ENCODE peak calls at places on chromosome 15, in four cellular contexts. One of them, this sample, is unnamed.

GRCh38 chr15:86384191-86384590 is 304.5 kb downstream of the AGBL1 start:
- DNase-seq in GM13976: no peak
- DNase-seq in dorsolateral prefrontal cortex: no peak
- DNase-seq in AG09309: no peak
- DNase-seq in this sample: no peak

GRCh38 chr15:95990833-95991232 is 339.7 kb upstream of the NR2F2 start:
- DNase-seq in AG09309: no peak
- DNase-seq in GM13976: no peak
- DNase-seq in dorsolateral prefrontal cortex: no peak
- DNase-seq in this sample: no peak

GRCh38 chr15:55389276-55389631 is 18.9 kb downstream of the CCPG1 start:
- DNase-seq in GM13976: no peak
- DNase-seq in dorsolateral prefrontal cortex: no peak
- DNase-seq in AG09309: no peak
- DNase-seq in this sample: no peak

GRCh38 chr15:65416845-65417416 is 5.8 kb downstream of the IGDCC4 start:
- DNase-seq in dorsolateral prefrontal cortex: no peak
- DNase-seq in AG09309: no peak
- DNase-seq in GM13976: no peak
- DNase-seq in this sample: no peak

GRCh38 chr15:49423021-49423420 is at the start of gene FGF7:
- DNase-seq in AG09309: peak
- DNase-seq in dorsolateral prefrontal cortex: no peak
- DNase-seq in GM13976: no peak
- DNase-seq in this sample: peak

GRCh38 chr15:34837246-34838016 is 42.1 kb upstream of the ACTC1 start:
- DNase-seq in AG09309: peak
- DNase-seq in GM13976: no peak
- DNase-seq in dorsolateral prefrontal cortex: no peak
- DNase-seq in this sample: peak

GRCh38 chr15:59185725-59186124 is 20.9 kb upstream of the LDHAL6B start:
- DNase-seq in dorsolateral prefrontal cortex: no peak
- DNase-seq in GM13976: no peak
- DNase-seq in AG09309: no peak
- DNase-seq in this sample: no peak

GRCh38 chr15:78429477-78429876 is 8.5 kb upstream of the IREB2 start:
- DNase-seq in dorsolateral prefrontal cortex: no peak
- DNase-seq in AG09309: no peak
- DNase-seq in GM13976: no peak
- DNase-seq in this sample: no peak

GRCh38 chr15:81023483-81024264 is 23.0 kb downstream of the TLNRD1 start:
- DNase-seq in dorsolateral prefrontal cortex: peak
- DNase-seq in GM13976: peak
- DNase-seq in AG09309: peak
- DNase-seq in this sample: peak

DNA sequence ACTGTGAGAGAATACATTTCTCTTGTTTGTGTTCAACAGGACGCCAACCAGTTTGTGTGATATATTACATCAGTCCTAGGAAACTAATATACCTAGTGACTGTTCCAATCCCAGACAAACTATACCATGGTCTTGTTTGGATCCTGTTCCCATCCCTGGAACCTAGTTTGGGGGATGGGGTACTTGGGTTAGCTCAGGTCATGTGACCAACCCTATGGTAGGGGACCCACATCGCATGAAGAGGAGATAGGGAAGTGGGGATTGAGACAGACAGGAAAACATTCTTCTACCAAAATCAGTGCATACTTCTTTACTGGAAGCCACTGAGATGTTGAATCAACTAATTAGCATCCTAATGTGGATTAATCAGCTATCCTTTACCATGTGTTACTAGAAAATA is 146.1 kb downstream of the THSD4 start:
- DNase-seq in AG09309: no peak
- DNase-seq in GM13976: no peak
- DNase-seq in dorsolateral prefrontal cortex: no peak
- DNase-seq in this sample: no peak
- TF ChIP-seq CTCF in AG09309: no peak
- TF ChIP-seq CTCF in GM13976: no peak
- TF ChIP-seq CTCF in dorsolateral prefrontal cortex: no peak
- TF ChIP-seq CTCF in this sample: no peak

GRCh38 chr15:36210426-36210825 is 369.0 kb upstream of the CDIN1 start:
- DNase-seq in GM13976: no peak
- DNase-seq in AG09309: no peak
- DNase-seq in dorsolateral prefrontal cortex: no peak
- DNase-seq in this sample: no peak

GRCh38 chr15:36208868-36209582 is 370.4 kb upstream of the CDIN1 start:
- DNase-seq in AG09309: no peak
- DNase-seq in dorsolateral prefrontal cortex: no peak
- DNase-seq in GM13976: no peak
- DNase-seq in this sample: no peak
- TF ChIP-seq CTCF in AG09309: peak
- TF ChIP-seq CTCF in dorsolateral prefrontal cortex: peak
- TF ChIP-seq CTCF in GM13976: no peak
- TF ChIP-seq CTCF in this sample: peak

DNA sequence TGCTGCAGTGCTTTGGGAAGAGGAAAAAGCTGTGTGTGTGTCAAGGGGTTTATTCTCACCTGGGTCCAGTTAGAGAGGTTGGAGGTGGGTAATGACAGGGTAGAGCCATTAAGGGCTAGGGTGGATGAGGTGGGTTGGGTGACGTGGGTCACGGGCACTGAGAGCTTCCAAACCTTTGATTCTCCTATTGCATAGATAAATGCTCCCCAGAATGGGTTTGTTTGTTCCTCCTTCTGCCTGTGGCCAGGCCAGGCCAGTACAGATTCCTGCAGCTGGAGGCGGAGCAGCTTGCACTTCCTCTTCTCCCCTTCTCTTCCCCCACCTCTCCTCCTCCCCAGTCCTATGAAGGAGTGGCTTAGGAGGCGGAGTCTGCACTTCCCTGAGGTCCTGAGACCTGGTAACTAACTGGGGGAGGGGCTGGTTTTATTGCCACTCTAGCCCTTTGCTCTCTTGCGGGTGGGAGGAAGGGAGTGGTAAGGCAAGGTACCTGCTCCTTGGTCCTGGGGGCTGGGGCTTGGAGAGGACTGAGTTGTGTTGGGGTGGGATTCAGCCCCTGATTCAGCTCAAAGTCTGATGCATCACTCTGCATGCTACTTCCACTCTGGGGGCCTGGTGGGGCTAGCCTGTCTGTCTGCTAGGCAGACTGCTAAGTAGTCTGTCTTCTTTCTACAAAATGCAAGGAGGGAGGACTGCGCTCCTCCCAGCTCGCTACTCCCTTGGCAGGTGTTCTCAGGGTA is 3.5 kb downstream of the SPINT1 start:
- DNase-seq in dorsolateral prefrontal cortex: no peak
- DNase-seq in GM13976: peak
- DNase-seq in AG09309: no peak
- DNase-seq in this sample: no peak
- TF ChIP-seq CTCF in dorsolateral prefrontal cortex: no peak
- TF ChIP-seq CTCF in GM13976: no peak
- TF ChIP-seq CTCF in AG09309: no peak
- TF ChIP-seq CTCF in this sample: no peak

DNA sequence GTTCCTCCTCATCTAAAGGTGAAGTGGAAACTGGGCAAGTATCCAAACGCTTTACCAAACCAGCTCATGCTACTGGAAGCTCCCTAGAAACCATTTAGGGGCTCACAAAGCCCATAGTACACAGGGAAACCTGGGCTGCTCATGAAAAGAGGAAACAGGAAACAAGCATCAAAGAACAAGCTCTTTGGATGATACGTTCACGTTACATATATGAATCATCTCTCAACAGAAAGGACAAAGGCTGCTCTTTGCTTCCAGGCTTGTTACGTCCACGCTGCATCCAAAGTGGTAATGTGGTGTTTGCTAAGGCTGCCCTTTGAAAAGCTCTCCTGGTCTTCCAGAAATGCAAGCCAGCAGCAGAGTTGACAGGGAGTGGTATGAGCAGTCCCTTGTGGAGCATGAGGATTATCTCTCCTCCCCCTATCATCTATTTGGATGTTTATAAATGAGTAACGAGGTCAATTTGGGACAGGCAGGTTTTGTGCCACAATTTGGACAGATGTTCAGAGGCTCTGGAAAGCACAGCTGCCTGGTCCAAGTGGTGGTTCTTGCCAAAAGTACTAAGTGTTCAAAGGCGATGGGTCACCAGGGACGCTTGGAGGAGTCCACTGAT is 98.0 kb upstream of the RORA start:
- DNase-seq in dorsolateral prefrontal cortex: no peak
- DNase-seq in AG09309: no peak
- DNase-seq in GM13976: peak
- DNase-seq in this sample: no peak
- TF ChIP-seq CTCF in dorsolateral prefrontal cortex: no peak
- TF ChIP-seq CTCF in AG09309: no peak
- TF ChIP-seq CTCF in GM13976: no peak
- TF ChIP-seq CTCF in this sample: no peak

GRCh38 chr15:66633851-66634250 is 68.1 kb upstream of the LCTL start:
- DNase-seq in AG09309: no peak
- DNase-seq in dorsolateral prefrontal cortex: no peak
- DNase-seq in GM13976: no peak
- DNase-seq in this sample: no peak

GRCh38 chr15:66635817-66636216 is 66.2 kb upstream of the SMAD6 start:
- DNase-seq in GM13976: no peak
- DNase-seq in AG09309: no peak
- DNase-seq in dorsolateral prefrontal cortex: no peak
- DNase-seq in this sample: no peak

GRCh38 chr15:66634540-66634939 is 67.5 kb upstream of the SMAD6 start:
- DNase-seq in GM13976: no peak
- DNase-seq in AG09309: no peak
- DNase-seq in dorsolateral prefrontal cortex: no peak
- DNase-seq in this sample: no peak

GRCh38 chr15:66633346-66633745 is 67.5 kb upstream of the LCTL start:
- DNase-seq in GM13976: no peak
- DNase-seq in AG09309: no peak
- DNase-seq in dorsolateral prefrontal cortex: no peak
- DNase-seq in this sample: no peak

GRCh38 chr15:66635006-66635405 is 67.0 kb upstream of the SMAD6 start:
- DNase-seq in dorsolateral prefrontal cortex: no peak
- DNase-seq in AG09309: no peak
- DNase-seq in GM13976: no peak
- DNase-seq in this sample: no peak
- TF ChIP-seq CTCF in dorsolateral prefrontal cortex: no peak
- TF ChIP-seq CTCF in AG09309: no peak
- TF ChIP-seq CTCF in GM13976: no peak
- TF ChIP-seq CTCF in this sample: no peak

This sample was measured in AG09319.